ENCODE peak calls at places on chromosome 10, in six cellular contexts. One of them, this sample, is unnamed.

GRCh38 chr10:451021-451471 is 238.4 kb downstream of the DIP2C start:
- DNase-seq in pancreas: no peak
- DNase-seq in GM12865: peak; percentile 86
- DNase-seq in A673: no peak
- DNase-seq in endodermal cell: no peak
- DNase-seq in right lobe of liver: no peak
- DNase-seq in this sample: no peak

GRCh38 chr10:59887972-59888640 is 18.2 kb downstream of the CCDC6 start:
- DNase-seq in pancreas: no peak
- DNase-seq in GM12865: no peak
- DNase-seq in A673: no peak
- DNase-seq in endodermal cell: no peak
- DNase-seq in right lobe of liver: no peak
- DNase-seq in this sample: no peak

GRCh38 chr10:14880201-14880600 is 1.5 kb downstream of the SUV39H2 start:
- DNase-seq in pancreas: no peak
- DNase-seq in GM12865: peak; percentile 11
- DNase-seq in A673: no peak
- DNase-seq in endodermal cell: peak; percentile 53
- DNase-seq in right lobe of liver: no peak
- DNase-seq in this sample: no peak

GRCh38 chr10:47334627-47335026 is 12.4 kb downstream of the GDF2 start:
- DNase-seq in pancreas: no peak
- DNase-seq in GM12865: no peak
- DNase-seq in A673: no peak
- DNase-seq in endodermal cell: no peak
- DNase-seq in right lobe of liver: no peak
- DNase-seq in this sample: no peak

GRCh38 chr10:76192694-76193304 is 761.4 kb downstream of the LRMDA start:
- DNase-seq in pancreas: no peak
- DNase-seq in GM12865: no peak
- DNase-seq in A673: no peak
- DNase-seq in endodermal cell: no peak
- DNase-seq in right lobe of liver: no peak
- DNase-seq in this sample: no peak

GRCh38 chr10:3781458-3782098 is 3.4 kb downstream of the KLF6 start:
- DNase-seq in pancreas: peak; percentile 60
- DNase-seq in GM12865: peak; percentile 70
- DNase-seq in A673: no peak
- DNase-seq in endodermal cell: peak; percentile 67
- DNase-seq in right lobe of liver: peak; percentile 67
- DNase-seq in this sample: no peak

GRCh38 chr10:46523119-46523880 is 33.2 kb downstream of the GPRIN2 start:
- DNase-seq in pancreas: peak; percentile 46
- DNase-seq in GM12865: no peak
- DNase-seq in A673: no peak
- DNase-seq in endodermal cell: peak; percentile 54
- DNase-seq in right lobe of liver: peak; percentile 27
- DNase-seq in this sample: no peak

GRCh38 chr10:105398202-105398601 is 757.1 kb downstream of the SORCS3 start:
- DNase-seq in pancreas: peak; percentile 9
- DNase-seq in GM12865: no peak
- DNase-seq in A673: no peak
- DNase-seq in endodermal cell: no peak
- DNase-seq in right lobe of liver: no peak
- DNase-seq in this sample: no peak

GRCh38 chr10:75593690-75594556 is 162.5 kb downstream of the LRMDA start:
- DNase-seq in pancreas: peak; percentile 22
- DNase-seq in GM12865: no peak
- DNase-seq in A673: no peak
- DNase-seq in endodermal cell: peak; percentile 82
- DNase-seq in right lobe of liver: no peak
- DNase-seq in this sample: no peak

GRCh38 chr10:98446656-98447221 is at the start of gene HPS1:
- DNase-seq in pancreas: peak; percentile 85
- DNase-seq in GM12865: peak; percentile 91
- DNase-seq in A673: peak; percentile 85
- DNase-seq in endodermal cell: peak; percentile 86
- DNase-seq in right lobe of liver: peak; percentile 89
- DNase-seq in this sample: no peak
- TF ChIP-seq CTCF in pancreas: no peak
- TF ChIP-seq CTCF in GM12865: no peak
- TF ChIP-seq CTCF in A673: no peak
- TF ChIP-seq CTCF in endodermal cell: no peak
- TF ChIP-seq CTCF in right lobe of liver: no peak
- TF ChIP-seq CTCF in this sample: no peak

GRCh38 chr10:124730790-124731189 is 13.4 kb downstream of the FAM53B start:
- DNase-seq in pancreas: no peak
- DNase-seq in GM12865: no peak
- DNase-seq in A673: no peak
- DNase-seq in endodermal cell: no peak
- DNase-seq in right lobe of liver: no peak
- DNase-seq in this sample: no peak

GRCh38 chr10:124725791-124726190 is 18.4 kb downstream of the FAM53B start:
- DNase-seq in pancreas: no peak
- DNase-seq in GM12865: no peak
- DNase-seq in A673: no peak
- DNase-seq in endodermal cell: no peak
- DNase-seq in right lobe of liver: no peak
- DNase-seq in this sample: no peak

GRCh38 chr10:124727389-124727960 is 16.7 kb downstream of the FAM53B start:
- DNase-seq in pancreas: no peak
- DNase-seq in GM12865: no peak
- DNase-seq in A673: no peak
- DNase-seq in endodermal cell: no peak
- DNase-seq in right lobe of liver: no peak
- DNase-seq in this sample: peak; percentile 96

GRCh38 chr10:124728830-124729661 is 15.1 kb downstream of the FAM53B start:
- DNase-seq in pancreas: no peak
- DNase-seq in GM12865: no peak
- DNase-seq in A673: no peak
- DNase-seq in endodermal cell: no peak
- DNase-seq in right lobe of liver: no peak
- DNase-seq in this sample: no peak

DNA sequence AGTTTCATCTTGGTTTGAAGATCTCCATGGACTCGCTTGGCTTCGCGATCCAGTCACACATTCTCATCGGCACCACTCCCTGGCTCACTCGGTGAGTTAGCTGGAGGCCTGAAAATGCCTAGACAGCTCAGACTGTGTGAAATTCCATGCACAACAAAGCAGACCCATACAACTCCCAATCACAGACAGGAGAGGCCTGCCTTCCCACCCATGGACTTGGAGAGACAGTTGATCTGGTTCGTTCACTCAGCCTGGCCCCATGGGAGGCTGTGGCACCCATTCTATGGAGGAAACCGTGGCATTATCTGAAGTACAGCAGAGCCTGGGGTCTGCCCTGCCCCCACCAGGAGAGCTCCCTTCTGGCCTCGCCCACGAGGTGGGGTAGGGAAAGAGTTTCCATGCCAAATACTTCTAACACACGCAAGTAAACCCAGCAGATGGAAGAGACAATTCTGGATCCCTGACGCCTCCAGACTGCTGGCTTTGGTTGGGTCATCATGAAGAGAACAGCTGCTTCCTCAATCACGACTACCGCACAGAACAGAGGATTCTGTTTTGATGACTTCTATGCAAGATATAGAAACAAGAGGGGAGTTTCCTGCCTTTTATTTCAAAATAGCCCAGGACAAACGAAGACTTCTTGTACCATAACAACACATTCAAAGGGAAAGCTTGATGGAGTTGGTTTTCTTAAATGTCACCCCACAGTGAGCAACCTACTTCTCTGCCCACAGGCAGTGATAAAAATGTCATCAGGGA is 15.9 kb downstream of the FAM53B start:
- DNase-seq in pancreas: no peak
- DNase-seq in GM12865: peak; percentile 61
- DNase-seq in A673: no peak
- DNase-seq in endodermal cell: no peak
- DNase-seq in right lobe of liver: no peak
- DNase-seq in this sample: no peak
- H3K4me3 ChIP-seq in pancreas: no peak overlapping the region
- H3K4me3 ChIP-seq in GM12865: no peak overlapping the region
- H3K4me3 ChIP-seq in A673: no peak overlapping the region
- H3K4me3 ChIP-seq in endodermal cell: no peak overlapping the region
- H3K4me3 ChIP-seq in right lobe of liver: no peak overlapping the region
- H3K4me3 ChIP-seq in this sample: no peak overlapping the region

GRCh38 chr10:11756766-11757315 is 14.7 kb downstream of the ECHDC3 start:
- DNase-seq in pancreas: no peak
- DNase-seq in GM12865: no peak
- DNase-seq in A673: no peak
- DNase-seq in endodermal cell: peak; percentile 19
- DNase-seq in right lobe of liver: no peak
- DNase-seq in this sample: no peak

GRCh38 chr10:11759347-11759746 is 17.2 kb downstream of the ECHDC3 start:
- DNase-seq in pancreas: no peak
- DNase-seq in GM12865: no peak
- DNase-seq in A673: no peak
- DNase-seq in endodermal cell: peak; percentile 34
- DNase-seq in right lobe of liver: no peak
- DNase-seq in this sample: no peak

GRCh38 chr10:11758527-11759236 is 16.5 kb downstream of the ECHDC3 start:
- DNase-seq in pancreas: no peak
- DNase-seq in GM12865: no peak
- DNase-seq in A673: no peak
- DNase-seq in endodermal cell: no peak
- DNase-seq in right lobe of liver: no peak
- DNase-seq in this sample: no peak

GRCh38 chr10:11757452-11757819 is 15.3 kb downstream of the ECHDC3 start:
- DNase-seq in pancreas: peak; percentile 56
- DNase-seq in GM12865: peak; percentile 61
- DNase-seq in A673: peak; percentile 68
- DNase-seq in endodermal cell: no peak
- DNase-seq in right lobe of liver: peak; percentile 60
- DNase-seq in this sample: peak; percentile 4

GRCh38 chr10:11757820-11758463 is 15.8 kb downstream of the ECHDC3 start:
- DNase-seq in pancreas: peak; percentile 88
- DNase-seq in GM12865: peak; percentile 92
- DNase-seq in A673: peak; percentile 88
- DNase-seq in endodermal cell: peak; percentile 96
- DNase-seq in right lobe of liver: peak; percentile 85
- DNase-seq in this sample: peak; percentile 46
- TF ChIP-seq CTCF in pancreas: peak; percentile 82
- TF ChIP-seq CTCF in GM12865: peak; percentile 98
- TF ChIP-seq CTCF in A673: peak; percentile 94
- TF ChIP-seq CTCF in endodermal cell: peak; percentile 96
- TF ChIP-seq CTCF in right lobe of liver: peak; percentile 93
- TF ChIP-seq CTCF in this sample: peak; percentile 98

DNA sequence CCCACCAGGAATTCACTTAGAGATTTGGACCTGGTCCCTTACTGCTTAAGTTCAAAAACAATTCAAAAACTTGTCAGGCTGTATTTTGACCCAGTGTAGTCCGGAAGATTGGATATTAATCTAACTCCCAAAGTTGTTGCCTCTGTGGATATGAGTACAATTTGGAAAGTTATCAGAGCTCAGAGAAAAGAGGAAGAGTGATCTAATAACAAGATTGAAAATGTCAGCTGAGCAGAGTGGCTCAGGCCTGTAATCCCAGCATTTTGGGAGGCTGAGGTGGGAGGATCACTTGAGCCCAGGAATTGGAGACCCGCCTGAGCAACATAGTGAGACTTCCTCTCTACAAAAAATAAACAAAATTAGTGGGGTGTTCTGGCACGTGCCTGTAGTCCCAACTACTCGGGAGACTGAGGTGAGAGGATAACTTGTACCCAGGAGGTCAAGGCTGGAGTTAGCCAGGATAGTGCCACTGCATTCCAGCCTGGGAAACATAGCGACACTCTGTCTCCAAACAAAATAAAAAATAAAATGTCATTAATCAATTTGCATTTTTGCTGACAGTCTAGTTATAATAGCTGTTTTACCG is 3.2 kb upstream of the ASCC1 start:
- DNase-seq in pancreas: no peak
- DNase-seq in GM12865: no peak
- DNase-seq in A673: no peak
- DNase-seq in endodermal cell: no peak
- DNase-seq in right lobe of liver: no peak
- DNase-seq in this sample: no peak
- H3K4me3 ChIP-seq in pancreas: no peak overlapping the region
- H3K4me3 ChIP-seq in GM12865: peak overlapping the region; percentile 90
- H3K4me3 ChIP-seq in A673: no peak overlapping the region
- H3K4me3 ChIP-seq in endodermal cell: no peak overlapping the region
- H3K4me3 ChIP-seq in right lobe of liver: no peak overlapping the region
- H3K4me3 ChIP-seq in this sample: no peak overlapping the region

GRCh38 chr10:22615101-22615500 is 99.3 kb downstream of the PIP4K2A start:
- DNase-seq in pancreas: no peak
- DNase-seq in GM12865: no peak
- DNase-seq in A673: no peak
- DNase-seq in endodermal cell: no peak
- DNase-seq in right lobe of liver: no peak
- DNase-seq in this sample: no peak

GRCh38 chr10:22615819-22616499 is 98.4 kb downstream of the PIP4K2A start:
- DNase-seq in pancreas: no peak
- DNase-seq in GM12865: peak; percentile 81
- DNase-seq in A673: no peak
- DNase-seq in endodermal cell: no peak
- DNase-seq in right lobe of liver: peak; percentile 37
- DNase-seq in this sample: peak; percentile 31

GRCh38 chr10:22619111-22619510 is 95.3 kb downstream of the PIP4K2A start:
- DNase-seq in pancreas: no peak
- DNase-seq in GM12865: no peak
- DNase-seq in A673: no peak
- DNase-seq in endodermal cell: no peak
- DNase-seq in right lobe of liver: no peak
- DNase-seq in this sample: no peak

GRCh38 chr10:22618081-22618785 is 96.1 kb downstream of the PIP4K2A start:
- DNase-seq in pancreas: no peak
- DNase-seq in GM12865: peak; percentile 40
- DNase-seq in A673: no peak
- DNase-seq in endodermal cell: no peak
- DNase-seq in right lobe of liver: no peak
- DNase-seq in this sample: no peak

GRCh38 chr10:22617516-22617915 is 96.9 kb downstream of the PIP4K2A start:
- DNase-seq in pancreas: no peak
- DNase-seq in GM12865: peak; percentile 48
- DNase-seq in A673: peak; percentile 97
- DNase-seq in endodermal cell: no peak
- DNase-seq in right lobe of liver: no peak
- DNase-seq in this sample: no peak
- TF ChIP-seq CTCF in pancreas: no peak
- TF ChIP-seq CTCF in GM12865: peak; percentile 25
- TF ChIP-seq CTCF in A673: peak; percentile 65
- TF ChIP-seq CTCF in endodermal cell: peak; percentile 40
- TF ChIP-seq CTCF in right lobe of liver: peak; percentile 4
- TF ChIP-seq CTCF in this sample: no peak

DNA sequence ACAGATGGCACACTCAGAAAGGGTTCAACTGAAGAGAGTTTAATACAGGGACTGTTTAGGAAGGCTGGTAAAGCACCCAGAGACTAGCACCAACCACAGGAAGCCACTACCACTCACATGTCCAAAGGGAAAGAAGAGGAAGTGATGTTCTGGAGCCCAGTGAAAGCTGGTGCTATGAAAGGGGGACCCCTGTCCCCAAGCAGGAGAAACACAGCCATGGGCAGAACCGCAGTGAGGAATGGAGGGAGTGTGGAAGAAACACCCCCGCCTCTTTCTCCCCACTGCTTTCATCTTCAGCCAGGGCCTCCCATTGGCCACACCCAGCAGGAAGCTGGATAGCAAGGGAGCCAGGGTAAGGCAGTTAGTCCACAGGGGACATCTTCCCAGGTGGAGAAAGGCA is 3.2 kb upstream of the VSIR start:
- DNase-seq in pancreas: no peak
- DNase-seq in GM12865: no peak
- DNase-seq in A673: no peak
- DNase-seq in endodermal cell: no peak
- DNase-seq in right lobe of liver: no peak
- DNase-seq in this sample: no peak
- H3K4me3 ChIP-seq in pancreas: no peak overlapping the region
- H3K4me3 ChIP-seq in GM12865: no peak overlapping the region
- H3K4me3 ChIP-seq in A673: no peak overlapping the region
- H3K4me3 ChIP-seq in endodermal cell: no peak overlapping the region
- H3K4me3 ChIP-seq in right lobe of liver: no peak overlapping the region
- H3K4me3 ChIP-seq in this sample: no peak overlapping the region